ENCODE peak calls at places on chromosomes 2 and 18, in six cellular contexts. U, Y, T, L, X and H are unnamed samples.

GRCh38 chr18:57806201-57806890 is 3.2 kb upstream of the ATP8B1 start:
- DNase-seq in Y (no peak), L (no peak), X (no peak), T (no peak), U (no peak), H (no peak)

GRCh38 chr2:98608962-98609604 is 694 bp downstream of the UNC50 start:
- DNase-seq in Y (peak; percentile 10), X (no peak), L (peak; percentile 45), U (peak; percentile 38), T (peak; percentile 41), H (no peak)

GRCh38 chr2:121634354-121635307 is 14.6 kb downstream of the CLASP1 start:
- DNase-seq in Y (peak; percentile 45), L (no peak), X (peak; percentile 7), U (no peak), T (no peak), H (no peak)

GRCh38 chr2:974054-974453 is 23.4 kb downstream of the SNTG2 start:
- DNase-seq in Y (no peak), L (no peak), T (peak; percentile 25), X (no peak), U (no peak), H (peak; percentile 18)

GRCh38 chr2:143083636-143084035 is 45.6 kb upstream of the ARHGAP15 start:
- DNase-seq in U (peak; percentile 14), T (no peak), X (no peak), L (no peak), Y (no peak), H (no peak)

GRCh38 chr2:23801396-23801795 is 125.5 kb downstream of the ATAD2B start:
- DNase-seq in Y (no peak), T (no peak), U (no peak), L (no peak), X (no peak), H (no peak)

GRCh38 chr18:62487161-62487560 is 35.7 kb upstream of the ZCCHC2 start:
- DNase-seq in U (no peak), L (no peak), Y (no peak), X (no peak), T (no peak), H (no peak)

GRCh38 chr2:132416996-132417395 is 391 bp downstream of the GPR39 start:
- DNase-seq in U (no peak), T (no peak), X (peak; percentile 49), Y (peak; percentile 33), L (no peak), H (no peak)

GRCh38 chr18:51621103-51621969 is 423.9 kb upstream of the MEX3C start:
- DNase-seq in Y (peak; percentile 66), T (peak; percentile 33), U (peak; percentile 65), X (peak; percentile 26), L (peak; percentile 68), H (no peak)

GRCh38 chr2:59276033-59276432 is 1034.9 kb upstream of the FANCL start:
- DNase-seq in X (no peak), Y (peak; percentile 1), U (no peak), L (peak; percentile 6), T (no peak), H (no peak)

GRCh38 chr2:88442061-88442460 is 10.4 kb downstream of the FOXI3 start:
- DNase-seq in U (no peak), T (no peak), Y (no peak), X (no peak), L (peak; percentile 84), H (no peak)

GRCh38 chr2:120625865-120626560 is 109.7 kb upstream of the GLI2 start:
- DNase-seq in T (no peak), Y (peak; percentile 63), X (peak; percentile 94), L (no peak), U (peak; percentile 87), H (no peak)

GRCh38 chr2:231883468-231883881 is 42.7 kb downstream of the NPPC start:
- DNase-seq in X (no peak), Y (no peak), L (no peak), T (peak; percentile 85), U (no peak), H (no peak)

GRCh38 chr2:224027912-224028311 is 11.2 kb downstream of the SERPINE2 start:
- DNase-seq in U (no peak), Y (no peak), X (no peak), T (no peak), L (no peak), H (no peak)

GRCh38 chr2:241593271-241593670 is 34.7 kb downstream of the BOK start:
- DNase-seq in Y (no peak), U (no peak), T (no peak), X (no peak), L (no peak), H (no peak)

GRCh38 chr2:215218587-215219577 is 80.5 kb upstream of the ABCA12 start:
- DNase-seq in T (no peak), Y (no peak), U (no peak), L (no peak), X (no peak), H (no peak)

GRCh38 chr18:79252904-79253633 is 142.7 kb upstream of the NFATC1 start:
- DNase-seq in L (no peak), Y (no peak), T (no peak), X (no peak), U (no peak), H (no peak)

GRCh38 chr2:55111570-55112228 is 61.4 kb upstream of the RTN4 start:
- DNase-seq in U (peak; percentile 77), X (peak; percentile 45), Y (no peak), L (peak; percentile 85), T (no peak), H (no peak)

GRCh38 chr2:169069341-169069740 is at the start of gene DHRS9:
- DNase-seq in X (no peak), Y (peak; percentile 31), U (peak; percentile 31), L (no peak), T (no peak), H (no peak)

GRCh38 chr2:54212456-54212855 is 43.6 kb downstream of the TSPYL6 start:
- DNase-seq in L (no peak), T (no peak), X (no peak), U (peak; percentile 13), Y (peak; percentile 22), H (no peak)

GRCh38 chr2:51516667-51517066 is 484.7 kb upstream of the NRXN1 start:
- DNase-seq in X (no peak), U (no peak), L (no peak), T (no peak), Y (no peak), H (no peak)

GRCh38 chr2:157764386-157764785 is 111.7 kb downstream of the ACVR1 start:
- DNase-seq in L (no peak), T (no peak), U (no peak), X (no peak), Y (no peak), H (no peak)